ENCODE peak calls at places on chromosome 1, in nine cellular contexts. Q, H, S, J, R, N, X, L and K are unnamed samples.

GRCh38 chr1:112818990-112819689 is 104.0 kb upstream of the PPM1J start:
- DNase-seq in Q (no peak), H (no peak), S (peak; percentile 6), J (no peak), R (peak; percentile 38), N (no peak), X (no peak), L (peak; percentile 70), K (no peak)

GRCh38 chr1:30793209-30793608 is 35.6 kb upstream of the LAPTM5 start:
- DNase-seq in Q (no peak), H (no peak), S (no peak), J (no peak), R (no peak), N (no peak), X (no peak), L (no peak), K (no peak)

GRCh38 chr1:21586926-21587601 is 77.8 kb downstream of the ALPL start:
- DNase-seq in Q (peak; percentile 91), H (no peak), S (peak; percentile 11), J (peak; percentile 77), R (no peak), N (no peak), X (peak; percentile 30), L (peak; percentile 90), K (no peak)

GRCh38 chr1:157978547-157979403 is 14.7 kb upstream of the KIRREL1 start:
- DNase-seq in Q (no peak), H (no peak), S (no peak), J (no peak), R (no peak), N (no peak), X (no peak), L (no peak), K (no peak)

GRCh38 chr1:40096977-40097782 is at the start of gene PPT1:
- DNase-seq in Q (peak; percentile 72), H (peak; percentile 66), S (peak; percentile 63), J (peak; percentile 81), R (peak; percentile 66), N (no peak), X (peak; percentile 70), L (peak; percentile 89), K (no peak)

GRCh38 chr1:29802181-29803068 is 566.1 kb downstream of the PTPRU start:
- DNase-seq in Q (no peak), H (no peak), S (no peak), J (no peak), R (no peak), N (no peak), X (no peak), L (no peak), K (no peak)

GRCh38 chr1:37519613-37520012 is 5.0 kb upstream of the MEAF6 start:
- DNase-seq in Q (no peak), H (no peak), S (no peak), J (no peak), R (no peak), N (no peak), X (no peak), L (no peak), K (no peak)

GRCh38 chr1:3998086-3998485 is 98.0 kb upstream of the C1orf174 start:
- DNase-seq in Q (no peak), H (no peak), S (no peak), J (no peak), R (no peak), N (no peak), X (no peak), L (no peak), K (no peak)

GRCh38 chr1:101262601-101263348 is 26.0 kb downstream of the S1PR1 start:
- DNase-seq in Q (no peak), H (no peak), S (no peak), J (no peak), R (no peak), N (no peak), X (no peak), L (peak; percentile 39), K (no peak)

GRCh38 chr1:204225841-204226745 is 12.3 kb upstream of the GOLT1A start:
- DNase-seq in Q (no peak), H (no peak), S (no peak), J (no peak), R (no peak), N (no peak), X (no peak), L (no peak), K (no peak)

DNA sequence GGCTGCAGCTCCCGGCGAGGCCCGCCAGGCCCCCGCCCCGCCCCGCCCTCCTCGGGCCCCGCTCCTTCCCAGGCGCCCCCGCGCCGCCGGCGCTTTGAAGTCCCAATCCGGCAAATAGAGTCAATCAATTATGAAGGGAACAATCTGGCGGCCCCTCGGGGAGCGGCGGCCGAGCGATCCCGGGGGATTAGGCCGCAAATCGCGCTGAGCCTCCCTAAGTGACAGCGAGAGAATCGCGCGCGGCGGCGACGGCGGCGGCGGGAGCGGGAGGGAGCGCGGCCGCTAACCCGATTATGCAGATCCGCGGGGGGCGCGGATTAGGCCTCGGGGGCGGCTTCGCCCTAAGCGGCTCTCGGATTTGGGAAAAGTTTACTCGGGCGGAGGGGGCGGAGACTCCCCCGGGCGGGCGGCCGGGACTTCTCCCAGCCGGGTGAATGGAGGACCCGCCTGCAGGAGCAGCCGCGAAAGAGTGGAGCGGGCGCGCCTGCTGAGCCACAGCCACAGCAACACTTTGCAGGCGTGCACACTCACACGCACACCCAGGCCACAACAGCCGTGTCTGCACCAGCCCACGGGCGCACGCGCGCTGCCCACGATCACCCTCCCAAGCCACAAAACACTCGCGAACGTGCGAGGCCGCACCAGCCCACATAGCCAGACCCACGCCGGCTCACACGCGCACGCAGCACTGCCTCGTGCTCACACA is 23.0 kb upstream of the DMBX1 start:
- DNase-seq in Q (peak; percentile 18), H (peak; percentile 95), S (no peak), J (peak; percentile 97), R (no peak), N (no peak), X (no peak), L (peak; percentile 38), K (no peak)
- H3K4me3 ChIP-seq in Q (peak overlapping the region; percentile 64), H (peak overlapping the region; percentile 48), S (peak overlapping the region; percentile 65), J (peak overlapping the region; percentile 27), R (peak overlapping the region; percentile 42), N (peak overlapping the region; percentile 85), X (peak overlapping the region; percentile 45), L (peak overlapping the region; percentile 42), K (peak overlapping the region; percentile 53)

GRCh38 chr1:53501065-53502005 is 42.1 kb downstream of the DMRTB1 start:
- DNase-seq in Q (no peak), H (no peak), S (no peak), J (no peak), R (no peak), N (no peak), X (no peak), L (no peak), K (no peak)
- H3K4me3 ChIP-seq in Q (no peak overlapping the region), H (no peak overlapping the region), S (no peak overlapping the region), J (no peak overlapping the region), R (no peak overlapping the region), N (no peak overlapping the region), X (no peak overlapping the region), L (no peak overlapping the region), K (no peak overlapping the region)

GRCh38 chr1:42089246-42089645 is 64.0 kb upstream of the GUCA2B start:
- DNase-seq in Q (no peak), H (no peak), S (no peak), J (no peak), R (no peak), N (no peak), X (no peak), L (no peak), K (no peak)

GRCh38 chr1:42081475-42081874 is 71.7 kb upstream of the GUCA2B start:
- DNase-seq in Q (no peak), H (no peak), S (no peak), J (no peak), R (no peak), N (no peak), X (no peak), L (no peak), K (no peak)

GRCh38 chr1:42085596-42085995 is 67.6 kb upstream of the GUCA2B start:
- DNase-seq in Q (no peak), H (no peak), S (no peak), J (no peak), R (no peak), N (no peak), X (no peak), L (peak; percentile 14), K (no peak)
- H3K4me3 ChIP-seq in Q (no peak overlapping the region), H (no peak overlapping the region), S (no peak overlapping the region), J (no peak overlapping the region), R (no peak overlapping the region), N (no peak overlapping the region), X (no peak overlapping the region), L (no peak overlapping the region), K (no peak overlapping the region)

DNA sequence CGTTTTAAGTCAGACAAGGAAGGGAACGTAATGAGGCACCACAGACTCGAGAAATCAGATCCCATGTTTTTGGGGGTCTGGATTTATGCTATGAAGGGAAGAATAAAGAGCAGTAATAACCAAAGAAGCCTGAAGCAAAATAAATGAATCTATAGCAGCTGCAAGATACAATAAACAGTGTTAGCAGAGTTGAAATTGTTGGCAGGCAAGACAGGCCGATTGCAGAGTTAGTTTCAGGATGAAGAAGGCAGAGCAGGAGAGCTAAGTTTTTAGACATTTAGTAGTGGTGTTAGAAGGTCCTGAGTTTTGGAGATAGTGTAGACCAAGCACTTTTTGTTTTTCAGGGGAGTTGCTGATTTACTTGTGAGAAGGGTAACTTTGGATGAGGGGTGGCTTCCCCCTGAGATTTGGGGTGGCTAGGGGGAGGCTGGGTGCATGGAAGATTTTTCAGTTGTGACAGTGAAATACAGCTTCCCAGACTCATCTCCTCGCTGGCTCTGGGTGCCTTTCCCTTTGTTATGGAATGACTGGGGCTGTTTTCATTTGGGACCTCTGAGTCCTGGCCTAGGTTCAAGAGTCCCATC is 571 bp downstream of the DDR2 start:
- DNase-seq in Q (no peak), H (no peak), S (no peak), J (no peak), R (no peak), N (no peak), X (peak; percentile 39), L (peak; percentile 37), K (no peak)
- H3K4me3 ChIP-seq in Q (no peak overlapping the region), H (no peak overlapping the region), S (peak overlapping the region; percentile 52), J (no peak overlapping the region), R (no peak overlapping the region), N (peak overlapping the region; percentile 70), X (peak overlapping the region; percentile 44), L (peak overlapping the region; percentile 79), K (peak overlapping the region; percentile 4)

GRCh38 chr1:87202922-87203655 is 125.6 kb upstream of the LMO4 start:
- DNase-seq in Q (no peak), H (no peak), S (no peak), J (no peak), R (no peak), N (no peak), X (no peak), L (no peak), K (no peak)
- H3K4me3 ChIP-seq in Q (no peak overlapping the region), H (no peak overlapping the region), S (no peak overlapping the region), J (no peak overlapping the region), R (no peak overlapping the region), N (peak overlapping the region; percentile 49), X (no peak overlapping the region), L (no peak overlapping the region), K (no peak overlapping the region)